ENCODE peak calls at places on chromosomes 3 and 15, in four cellular contexts. F, I, Q and P are unnamed samples. For H3K36me3, the result is how much of the 10 kb centered on the place peaks cover.

GRCh38 chr3:108319428-108320053 is 23.2 kb downstream of the HHLA2 start:
- DNase-seq in F (no peak), I (no peak), Q (no peak), P (no peak)

GRCh38 chr3:107421170-107421792 is 44.0 kb downstream of the CCDC54 start:
- DNase-seq in F (no peak), I (peak), Q (peak), P (peak)

GRCh38 chr3:55522077-55522476 is 35.0 kb upstream of the WNT5A start:
- DNase-seq in F (no peak), I (no peak), Q (no peak), P (no peak)

GRCh38 chr3:166425900-166426611 is 588.8 kb upstream of the BCHE start:
- DNase-seq in F (no peak), I (no peak), Q (no peak), P (no peak)

GRCh38 chr3:156150434-156151066 is 30.2 kb downstream of the KCNAB1 start:
- DNase-seq in F (peak), I (peak), Q (peak), P (no peak)

GRCh38 chr15:90001062-90001682 is at the start of gene ZNF710:
- DNase-seq in F (peak), I (peak), Q (peak), P (peak)

GRCh38 chr3:195756935-195757302 is 36.1 kb downstream of the MUC20 start:
- DNase-seq in F (no peak), I (no peak), Q (no peak), P (no peak)

GRCh38 chr15:76983588-76984379 is 11.1 kb upstream of the PSTPIP1 start:
- DNase-seq in F (no peak), I (no peak), Q (no peak), P (no peak)

GRCh38 chr3:131224886-131225550 is 156.6 kb upstream of the NUDT16 start:
- DNase-seq in F (no peak), I (peak), Q (peak), P (no peak)

GRCh38 chr3:60588806-60589205 is 662.4 kb downstream of the FHIT start:
- DNase-seq in F (no peak), I (peak), Q (peak), P (no peak)

GRCh38 chr15:77143606-77144005 is 72.7 kb upstream of the TSPAN3 start:
- DNase-seq in F (no peak), I (peak), Q (peak), P (no peak)

GRCh38 chr3:71919572-71919971 is 134.6 kb upstream of the PROK2 start:
- DNase-seq in F (no peak), I (no peak), Q (no peak), P (no peak)

GRCh38 chr15:67253517-67254237 is 784 bp downstream of the AAGAB start:
- DNase-seq in F (no peak), I (peak), Q (peak), P (no peak)

GRCh38 chr3:50587806-50588758 is 18.8 kb downstream of the HEMK1 start:
- DNase-seq in F (no peak), I (no peak), Q (no peak), P (peak)

GRCh38 chr15:29045717-29046116 is 159.9 kb downstream of the APBA2 start:
- DNase-seq in F (no peak), I (peak), Q (peak), P (no peak)

GRCh38 chr3:144142151-144142855 is 170.7 kb downstream of the DIPK2A start:
- DNase-seq in F (no peak), I (peak), Q (peak), P (no peak)

GRCh38 chr3:106765342-106765741 is 611.9 kb upstream of the CCDC54 start:
- DNase-seq in F (no peak), I (peak), Q (peak), P (no peak)

GRCh38 chr15:49423906-49424520 is 971 bp downstream of the FGF7 start:
- DNase-seq in F (no peak), I (peak), Q (no peak), P (no peak)

GRCh38 chr15:95323798-95324197 is 1006.7 kb upstream of the NR2F2 start:
- DNase-seq in F (no peak), I (no peak), Q (no peak), P (no peak)

GRCh38 chr3:2837893-2838292 is 272.3 kb downstream of the IL5RA start:
- DNase-seq in F (no peak), I (no peak), Q (no peak), P (no peak)

GRCh38 chr3:131772278-131772893 is 262.4 kb downstream of the CPNE4 start:
- DNase-seq in F (no peak), I (no peak), Q (no peak), P (no peak)

GRCh38 chr3:22263042-22263441 is 512.0 kb upstream of the ZNF385D start:
- DNase-seq in F (no peak), I (peak), Q (peak), P (no peak)

GRCh38 chr15:76206325-76206976 is 104.8 kb downstream of the ETFA start:
- DNase-seq in F (peak), I (peak), Q (peak), P (no peak)

DNA sequence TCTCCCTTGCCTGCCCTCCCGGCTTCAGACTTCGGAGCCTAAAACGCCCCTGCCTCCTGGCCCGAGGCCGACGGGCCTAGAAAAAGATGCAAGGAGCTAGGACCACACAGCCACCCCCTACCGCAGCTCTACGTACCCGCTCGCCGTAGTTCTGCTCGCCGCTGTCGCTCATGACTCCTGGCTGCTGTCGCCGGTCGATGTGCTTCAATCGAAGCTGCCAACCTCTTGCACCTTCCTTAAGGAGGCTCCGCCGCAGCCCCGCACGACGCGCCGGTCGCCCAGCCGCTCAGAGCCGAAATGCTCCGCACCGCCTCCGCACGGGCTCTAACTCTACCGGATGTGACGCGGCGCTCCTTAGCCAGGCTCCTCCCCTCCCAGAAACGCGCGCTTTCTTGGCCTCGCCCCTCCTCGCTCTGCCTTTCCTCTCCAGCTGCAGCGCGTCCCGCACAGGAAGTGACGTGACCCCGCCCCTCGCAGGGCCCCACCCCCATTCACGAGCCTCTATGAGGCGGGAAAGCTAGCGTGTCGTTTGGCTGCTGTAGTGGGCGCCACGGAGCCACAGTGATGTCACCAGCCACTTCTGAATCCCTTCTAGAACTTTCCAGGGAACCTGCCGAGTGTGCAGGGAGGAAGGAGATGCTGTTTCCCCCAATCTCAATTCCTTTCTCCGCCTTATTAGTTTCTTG is at the start of gene TRA2B:
- DNase-seq in F (peak), I (peak), Q (peak), P (peak)
- TF ChIP-seq CTCF in F (no peak), I (no peak), Q (peak), P (peak)

GRCh38 chr3:12968541-12968940 is 104.7 kb downstream of the IQSEC1 start:
- DNase-seq in F (no peak), I (no peak), Q (no peak), P (no peak)
- H3K4me3 ChIP-seq in F (no peak), I (no peak), Q (no peak), P (no peak)

GRCh38 chr3:66396888-66397287 is 103.9 kb downstream of the LRIG1 start:
- DNase-seq in F (no peak), I (no peak), Q (no peak), P (no peak)

GRCh38 chr3:66397745-66398144 is 103.1 kb downstream of the LRIG1 start:
- DNase-seq in F (no peak), I (peak), Q (peak), P (no peak)

GRCh38 chr3:66394261-66395249 is 106.3 kb downstream of the LRIG1 start:
- DNase-seq in F (no peak), I (peak), Q (peak), P (no peak)

GRCh38 chr3:66395635-66396034 is 105.2 kb downstream of the LRIG1 start:
- DNase-seq in F (no peak), I (no peak), Q (no peak), P (no peak)

DNA sequence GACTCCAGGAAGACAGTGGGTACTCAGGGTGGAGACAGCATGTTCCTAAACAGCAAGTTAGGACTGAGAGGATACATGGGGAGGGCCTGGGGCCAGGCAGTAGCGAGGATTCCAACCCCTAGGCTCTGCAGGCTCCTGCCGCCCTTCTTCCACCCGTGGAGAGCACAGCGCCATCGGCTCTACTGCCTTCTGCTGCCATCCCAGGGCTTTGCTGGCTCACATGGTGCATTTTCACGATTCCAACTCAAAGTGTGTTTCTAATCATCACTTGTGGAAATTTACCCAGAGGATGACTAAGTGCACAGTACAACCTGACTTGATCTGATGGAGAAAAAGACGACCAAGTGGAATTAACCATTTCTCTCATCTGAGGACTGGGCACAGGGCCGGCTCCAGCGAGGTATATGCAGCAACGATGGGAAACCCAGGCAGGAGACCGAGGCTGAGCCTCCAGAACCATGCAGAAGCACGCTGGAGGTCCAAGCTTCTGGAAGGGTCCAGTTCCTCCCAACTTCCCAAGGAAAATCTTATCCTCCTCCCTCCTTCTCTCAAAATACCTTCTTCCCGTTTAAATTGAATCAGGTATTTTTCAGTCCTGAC is 104.6 kb downstream of the LRIG1 start:
- DNase-seq in F (no peak), I (no peak), Q (no peak), P (no peak)
- H3K36me3 ChIP-seq in F (under half), I (under half), Q (under half), P (under half)

GRCh38 chr3:4656059-4656458 is 162.9 kb downstream of the ITPR1 start:
- DNase-seq in F (peak), I (peak), Q (peak), P (no peak)
- TF ChIP-seq CTCF in F (peak), I (peak), Q (peak), P (peak)

DNA sequence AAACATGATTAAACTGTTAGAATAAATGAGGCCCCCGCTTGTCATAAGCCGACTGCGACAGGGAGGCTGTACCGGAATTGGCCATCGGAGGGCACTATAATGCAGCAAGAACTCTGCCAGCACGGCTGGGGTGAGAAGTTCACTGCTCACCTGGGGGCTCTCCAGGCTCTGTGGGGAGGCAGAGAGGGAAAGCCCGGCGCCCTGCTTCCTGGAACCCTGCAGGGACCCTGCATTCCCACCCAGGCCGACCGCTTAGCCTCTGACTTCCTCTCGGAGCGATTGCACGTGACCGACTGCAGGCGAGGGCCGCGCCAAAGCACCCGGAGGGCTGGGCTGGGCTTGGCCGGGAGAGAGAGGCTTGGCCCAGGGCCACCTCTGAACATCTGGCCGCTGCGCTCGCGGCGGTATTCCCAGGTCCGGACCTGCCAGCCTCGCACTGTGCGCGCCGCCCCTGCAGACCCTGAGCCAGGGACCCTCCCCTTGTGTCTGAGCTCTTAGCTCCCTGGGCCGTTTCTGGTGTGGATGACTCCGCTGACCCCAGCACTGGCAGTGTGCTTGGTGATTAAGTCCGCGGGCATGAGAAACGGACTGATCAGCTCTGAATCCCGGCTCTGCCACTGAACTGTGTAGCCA is 26.2 kb downstream of the DRD3 start:
- DNase-seq in F (peak), I (peak), Q (peak), P (peak)
- H3K4me3 ChIP-seq in F (peak), I (peak), Q (peak), P (peak)